ENCODE peak calls at places on chromosome 14, in five cellular contexts. One of them, this sample, is unnamed.

GRCh38 chr14:49879683-49880204 is 13.1 kb upstream of the ARF6 start:
- DNase-seq in left ventricle myocardium inferior: no peak
- DNase-seq in lung: no peak
- DNase-seq in heart left ventricle: no peak
- DNase-seq in cardiac muscle cell: peak; percentile 56
- DNase-seq in this sample: peak; percentile 38

GRCh38 chr14:99679111-99679510 is 5.0 kb upstream of the CYP46A1 start:
- DNase-seq in heart left ventricle: no peak
- DNase-seq in cardiac muscle cell: no peak
- DNase-seq in lung: no peak
- DNase-seq in left ventricle myocardium inferior: no peak
- DNase-seq in this sample: no peak

GRCh38 chr14:33634631-33635030 is 316.2 kb downstream of the EGLN3 start:
- DNase-seq in cardiac muscle cell: no peak
- DNase-seq in left ventricle myocardium inferior: no peak
- DNase-seq in heart left ventricle: no peak
- DNase-seq in lung: no peak
- DNase-seq in this sample: no peak

GRCh38 chr14:91230363-91231035 is 14.0 kb downstream of the GPR68 start:
- DNase-seq in cardiac muscle cell: no peak
- DNase-seq in left ventricle myocardium inferior: no peak
- DNase-seq in heart left ventricle: no peak
- DNase-seq in lung: no peak
- DNase-seq in this sample: no peak

GRCh38 chr14:54787263-54787662 is 115.4 kb downstream of the GCH1 start:
- DNase-seq in lung: no peak
- DNase-seq in cardiac muscle cell: no peak
- DNase-seq in left ventricle myocardium inferior: no peak
- DNase-seq in heart left ventricle: peak; percentile 71
- DNase-seq in this sample: no peak

GRCh38 chr14:54662491-54663116 is 95.7 kb downstream of the SAMD4A start:
- DNase-seq in lung: no peak
- DNase-seq in cardiac muscle cell: no peak
- DNase-seq in left ventricle myocardium inferior: no peak
- DNase-seq in heart left ventricle: no peak
- DNase-seq in this sample: no peak

GRCh38 chr14:103520269-103520656 is 2.4 kb downstream of the CKB start:
- DNase-seq in heart left ventricle: no peak
- DNase-seq in left ventricle myocardium inferior: no peak
- DNase-seq in cardiac muscle cell: no peak
- DNase-seq in lung: no peak
- DNase-seq in this sample: peak; percentile 63

GRCh38 chr14:74619672-74620131 is 7.7 kb upstream of the LTBP2 start:
- DNase-seq in left ventricle myocardium inferior: peak; percentile 83
- DNase-seq in lung: peak; percentile 46
- DNase-seq in cardiac muscle cell: no peak
- DNase-seq in heart left ventricle: peak; percentile 90
- DNase-seq in this sample: no peak

GRCh38 chr14:90850487-90850886 is 34.3 kb upstream of the TTC7B start:
- DNase-seq in cardiac muscle cell: no peak
- DNase-seq in lung: no peak
- DNase-seq in left ventricle myocardium inferior: no peak
- DNase-seq in heart left ventricle: no peak
- DNase-seq in this sample: no peak

GRCh38 chr14:95314609-95315008 is 5.1 kb downstream of the CLMN start:
- DNase-seq in heart left ventricle: no peak
- DNase-seq in left ventricle myocardium inferior: no peak
- DNase-seq in cardiac muscle cell: no peak
- DNase-seq in lung: no peak
- DNase-seq in this sample: no peak

GRCh38 chr14:52797653-52798052 is 6.2 kb upstream of the GNPNAT1 start:
- DNase-seq in heart left ventricle: no peak
- DNase-seq in cardiac muscle cell: no peak
- DNase-seq in left ventricle myocardium inferior: no peak
- DNase-seq in lung: no peak
- DNase-seq in this sample: no peak

GRCh38 chr14:63705561-63706070 is 22.2 kb downstream of the SGPP1 start:
- DNase-seq in left ventricle myocardium inferior: no peak
- DNase-seq in lung: no peak
- DNase-seq in heart left ventricle: no peak
- DNase-seq in cardiac muscle cell: no peak
- DNase-seq in this sample: no peak

GRCh38 chr14:19895282-19895681 is 20.3 kb downstream of the OR4K2 start:
- DNase-seq in left ventricle myocardium inferior: no peak
- DNase-seq in heart left ventricle: no peak
- DNase-seq in cardiac muscle cell: no peak
- DNase-seq in lung: no peak
- DNase-seq in this sample: peak; percentile 12

GRCh38 chr14:30214456-30215090 is 286.9 kb upstream of the PRKD1 start:
- DNase-seq in lung: no peak
- DNase-seq in left ventricle myocardium inferior: no peak
- DNase-seq in heart left ventricle: no peak
- DNase-seq in cardiac muscle cell: peak; percentile 66
- DNase-seq in this sample: no peak

GRCh38 chr14:68486033-68486732 is 306.7 kb downstream of the ZFP36L1 start:
- DNase-seq in cardiac muscle cell: no peak
- DNase-seq in heart left ventricle: no peak
- DNase-seq in left ventricle myocardium inferior: no peak
- DNase-seq in lung: no peak
- DNase-seq in this sample: no peak

GRCh38 chr14:54979039-54979438 is 47.9 kb downstream of the WDHD1 start:
- DNase-seq in cardiac muscle cell: no peak
- DNase-seq in lung: no peak
- DNase-seq in left ventricle myocardium inferior: no peak
- DNase-seq in heart left ventricle: no peak
- DNase-seq in this sample: no peak

GRCh38 chr14:64640839-64641238 is 63.4 kb upstream of the PLEKHG3 start:
- DNase-seq in lung: no peak
- DNase-seq in cardiac muscle cell: no peak
- DNase-seq in heart left ventricle: no peak
- DNase-seq in left ventricle myocardium inferior: no peak
- DNase-seq in this sample: no peak

GRCh38 chr14:88793259-88793625 is 489 bp upstream of the EML5 start:
- DNase-seq in heart left ventricle: no peak
- DNase-seq in lung: no peak
- DNase-seq in cardiac muscle cell: no peak
- DNase-seq in left ventricle myocardium inferior: no peak
- DNase-seq in this sample: no peak

GRCh38 chr14:85702191-85702590 is 172.2 kb downstream of the FLRT2 start:
- DNase-seq in lung: no peak
- DNase-seq in cardiac muscle cell: no peak
- DNase-seq in left ventricle myocardium inferior: no peak
- DNase-seq in heart left ventricle: no peak
- DNase-seq in this sample: no peak

GRCh38 chr14:58243790-58244555 is 670 bp upstream of the PSMA3 start:
- DNase-seq in left ventricle myocardium inferior: no peak
- DNase-seq in cardiac muscle cell: peak; percentile 4
- DNase-seq in lung: peak; percentile 39
- DNase-seq in heart left ventricle: no peak
- DNase-seq in this sample: no peak

GRCh38 chr14:88590173-88590572 is 27.3 kb downstream of the ZC3H14 start:
- DNase-seq in left ventricle myocardium inferior: no peak
- DNase-seq in cardiac muscle cell: no peak
- DNase-seq in lung: no peak
- DNase-seq in heart left ventricle: no peak
- DNase-seq in this sample: no peak

GRCh38 chr14:89351958-89352404 is 65.1 kb downstream of the FOXN3 start:
- DNase-seq in cardiac muscle cell: no peak
- DNase-seq in heart left ventricle: no peak
- DNase-seq in lung: no peak
- DNase-seq in left ventricle myocardium inferior: no peak
- DNase-seq in this sample: no peak

GRCh38 chr14:30354439-30354838 is 204.5 kb upstream of the G2E3 start:
- DNase-seq in left ventricle myocardium inferior: no peak
- DNase-seq in heart left ventricle: no peak
- DNase-seq in cardiac muscle cell: no peak
- DNase-seq in lung: no peak
- DNase-seq in this sample: no peak

GRCh38 chr14:90503582-90503981 is 106.8 kb downstream of the CALM1 start:
- DNase-seq in lung: no peak
- DNase-seq in heart left ventricle: no peak
- DNase-seq in left ventricle myocardium inferior: peak; percentile 42
- DNase-seq in cardiac muscle cell: no peak
- DNase-seq in this sample: no peak

GRCh38 chr14:102293784-102294183 is 11.2 kb downstream of the MOK start:
- DNase-seq in cardiac muscle cell: no peak
- DNase-seq in left ventricle myocardium inferior: no peak
- DNase-seq in lung: no peak
- DNase-seq in heart left ventricle: no peak
- DNase-seq in this sample: no peak

GRCh38 chr14:54672181-54672580 is 105.3 kb downstream of the SAMD4A start:
- DNase-seq in lung: no peak
- DNase-seq in heart left ventricle: no peak
- DNase-seq in cardiac muscle cell: no peak
- DNase-seq in left ventricle myocardium inferior: no peak
- DNase-seq in this sample: no peak

GRCh38 chr14:101056446-101056845 is 152.9 kb upstream of the RTL1 start:
- DNase-seq in left ventricle myocardium inferior: no peak
- DNase-seq in heart left ventricle: no peak
- DNase-seq in lung: no peak
- DNase-seq in cardiac muscle cell: no peak
- DNase-seq in this sample: no peak

GRCh38 chr14:101843665-101844064 is 82.2 kb downstream of the PPP2R5C start:
- DNase-seq in lung: no peak
- DNase-seq in cardiac muscle cell: no peak
- DNase-seq in heart left ventricle: no peak
- DNase-seq in left ventricle myocardium inferior: no peak
- DNase-seq in this sample: no peak

GRCh38 chr14:77076118-77076631 is 21.9 kb upstream of the CIPC start:
- DNase-seq in left ventricle myocardium inferior: peak; percentile 86
- DNase-seq in heart left ventricle: peak; percentile 85
- DNase-seq in cardiac muscle cell: no peak
- DNase-seq in lung: peak; percentile 58
- DNase-seq in this sample: no peak

GRCh38 chr14:23326491-23327332 is 5.5 kb downstream of the PABPN1 start:
- DNase-seq in heart left ventricle: no peak
- DNase-seq in left ventricle myocardium inferior: no peak
- DNase-seq in cardiac muscle cell: no peak
- DNase-seq in lung: no peak
- DNase-seq in this sample: no peak

GRCh38 chr14:39873793-39874192 is 441.6 kb upstream of the FBXO33 start:
- DNase-seq in left ventricle myocardium inferior: no peak
- DNase-seq in heart left ventricle: no peak
- DNase-seq in lung: no peak
- DNase-seq in cardiac muscle cell: no peak
- DNase-seq in this sample: no peak

GRCh38 chr14:68157971-68158371 is 338.4 kb downstream of the RAD51B start:
- DNase-seq in left ventricle myocardium inferior: no peak
- DNase-seq in cardiac muscle cell: no peak
- DNase-seq in lung: no peak
- DNase-seq in heart left ventricle: no peak
- DNase-seq in this sample: no peak

GRCh38 chr14:105088812-105089745 is 23.8 kb upstream of the GPR132 start:
- DNase-seq in lung: no peak
- DNase-seq in heart left ventricle: peak; percentile 28
- DNase-seq in cardiac muscle cell: no peak
- DNase-seq in left ventricle myocardium inferior: no peak
- DNase-seq in this sample: peak; percentile 29

GRCh38 chr14:105086833-105087307 is 21.6 kb upstream of the GPR132 start:
- DNase-seq in cardiac muscle cell: peak; percentile 92
- DNase-seq in left ventricle myocardium inferior: peak; percentile 87
- DNase-seq in heart left ventricle: peak; percentile 87
- DNase-seq in lung: peak; percentile 75
- DNase-seq in this sample: peak; percentile 62

GRCh38 chr14:105085766-105086165 is 20.5 kb upstream of the GPR132 start:
- DNase-seq in heart left ventricle: no peak
- DNase-seq in lung: no peak
- DNase-seq in left ventricle myocardium inferior: no peak
- DNase-seq in cardiac muscle cell: no peak
- DNase-seq in this sample: no peak

GRCh38 chr14:105087963-105088811 is 23.0 kb upstream of the GPR132 start:
- DNase-seq in left ventricle myocardium inferior: peak; percentile 62
- DNase-seq in cardiac muscle cell: peak; percentile 83
- DNase-seq in lung: peak; percentile 63
- DNase-seq in heart left ventricle: peak; percentile 78
- DNase-seq in this sample: peak; percentile 61

GRCh38 chr14:105087308-105087962 is 22.2 kb upstream of the GPR132 start:
- DNase-seq in left ventricle myocardium inferior: peak; percentile 62
- DNase-seq in lung: no peak
- DNase-seq in cardiac muscle cell: peak; percentile 45
- DNase-seq in heart left ventricle: peak; percentile 59
- DNase-seq in this sample: no peak
- H3K4me3 ChIP-seq in left ventricle myocardium inferior: peak overlapping the region; percentile 72
- H3K4me3 ChIP-seq in lung: no peak overlapping the region
- H3K4me3 ChIP-seq in cardiac muscle cell: peak overlapping the region; percentile 2
- H3K4me3 ChIP-seq in heart left ventricle: peak overlapping the region; percentile 56
- H3K4me3 ChIP-seq in this sample: peak overlapping the region; percentile 7

DNA sequence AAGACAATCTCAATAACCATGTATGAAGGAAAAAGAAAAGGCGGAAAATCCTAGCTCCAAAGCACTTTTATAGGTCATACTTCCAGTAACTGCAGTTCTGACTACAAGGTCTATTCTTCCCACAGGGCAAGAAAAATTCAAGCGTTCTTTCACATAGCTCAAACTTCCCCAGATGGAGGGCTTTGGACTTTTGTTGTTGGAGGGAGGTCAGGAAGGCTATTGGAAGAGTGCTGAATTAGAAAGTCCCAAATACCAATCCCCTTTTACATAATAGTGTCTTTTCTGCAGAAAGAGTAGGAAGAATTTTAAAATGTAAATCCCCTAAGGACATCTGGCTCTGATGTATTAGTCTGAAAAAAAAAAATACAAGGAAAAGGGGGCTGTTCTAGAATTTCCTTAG is 309.4 kb downstream of the MDGA2 start:
- DNase-seq in cardiac muscle cell: no peak
- DNase-seq in heart left ventricle: no peak
- DNase-seq in lung: no peak
- DNase-seq in left ventricle myocardium inferior: no peak
- DNase-seq in this sample: no peak
- H3K4me3 ChIP-seq in cardiac muscle cell: no peak overlapping the region
- H3K4me3 ChIP-seq in heart left ventricle: no peak overlapping the region
- H3K4me3 ChIP-seq in lung: no peak overlapping the region
- H3K4me3 ChIP-seq in left ventricle myocardium inferior: no peak overlapping the region
- H3K4me3 ChIP-seq in this sample: no peak overlapping the region

GRCh38 chr14:28785096-28785952 is 18.7 kb downstream of the FOXG1 start:
- DNase-seq in lung: no peak
- DNase-seq in cardiac muscle cell: no peak
- DNase-seq in heart left ventricle: no peak
- DNase-seq in left ventricle myocardium inferior: no peak
- DNase-seq in this sample: no peak
- H3K4me3 ChIP-seq in lung: no peak overlapping the region
- H3K4me3 ChIP-seq in cardiac muscle cell: peak overlapping the region; percentile 41
- H3K4me3 ChIP-seq in heart left ventricle: peak overlapping the region; percentile 6
- H3K4me3 ChIP-seq in left ventricle myocardium inferior: peak overlapping the region; percentile 51
- H3K4me3 ChIP-seq in this sample: peak overlapping the region; percentile 14

DNA sequence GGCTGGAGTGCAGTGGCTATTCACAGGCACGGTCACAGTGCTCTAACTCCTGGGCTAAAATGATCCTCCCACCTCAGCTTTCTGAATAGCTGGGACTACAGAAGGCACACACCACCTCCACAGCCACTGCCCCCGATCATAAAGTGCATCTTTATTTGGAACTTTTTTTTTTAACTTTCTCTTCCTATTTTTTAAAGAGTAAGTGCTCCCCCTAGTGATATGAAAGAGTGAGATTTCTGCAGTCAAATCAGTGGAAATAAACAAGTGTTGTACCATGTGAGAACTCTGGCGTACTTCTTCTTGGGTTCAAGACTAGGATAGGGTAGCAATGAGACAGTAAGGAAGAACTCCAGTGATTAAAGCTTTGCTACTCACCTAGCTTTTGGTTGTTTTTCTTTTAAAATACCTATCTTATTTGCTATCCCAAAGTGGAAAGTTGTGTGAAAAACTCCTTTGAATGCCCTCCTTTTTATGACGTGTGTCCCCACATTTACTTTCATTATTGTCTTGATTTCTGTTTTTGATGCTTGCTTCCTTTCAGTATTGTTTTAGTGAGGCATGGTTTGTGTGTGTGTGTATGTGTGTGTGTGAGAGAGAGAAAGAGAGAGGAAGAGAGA is 6.6 kb downstream of the PPP4R4 start:
- DNase-seq in cardiac muscle cell: peak; percentile 49
- DNase-seq in left ventricle myocardium inferior: no peak
- DNase-seq in heart left ventricle: no peak
- DNase-seq in lung: no peak
- DNase-seq in this sample: no peak
- H3K4me3 ChIP-seq in cardiac muscle cell: no peak overlapping the region
- H3K4me3 ChIP-seq in left ventricle myocardium inferior: no peak overlapping the region
- H3K4me3 ChIP-seq in heart left ventricle: no peak overlapping the region
- H3K4me3 ChIP-seq in lung: no peak overlapping the region
- H3K4me3 ChIP-seq in this sample: no peak overlapping the region

This sample was measured in pancreas.